ENCODE peak calls at places on chromosome 20, in six cellular contexts. C is HCEC 1CT, Y is left ventricle myocardium superior, F is NCI-H2171, E is HEK293T, Z is NCI-H524. H is an unnamed sample.

GRCh38 chr20:54172532-54172855 is 1.3 kb downstream of the CYP24A1 start:
- DNase-seq in C (no peak), Y (no peak), F (no peak), E (no peak), Z (peak), H (no peak)

GRCh38 chr20:35355372-35355771 is 56.4 kb downstream of the UQCC1 start:
- DNase-seq in C (no peak), Y (no peak), F (no peak), E (no peak), Z (no peak), H (no peak)

GRCh38 chr20:62898093-62898964 is 28.0 kb downstream of the DIDO1 start:
- DNase-seq in C (no peak), Y (no peak), F (no peak), E (no peak), Z (no peak), H (no peak)

GRCh38 chr20:32224463-32224862 is 16.8 kb downstream of the POFUT1 start:
- DNase-seq in C (no peak), Y (no peak), F (no peak), E (no peak), Z (no peak), H (no peak)

GRCh38 chr20:38941726-38942389 is 15.6 kb downstream of the FAM83D start:
- DNase-seq in C (no peak), Y (no peak), F (no peak), E (no peak), Z (no peak), H (no peak)

GRCh38 chr20:57266251-57267157 is at the start of gene BMP7:
- DNase-seq in C (no peak), Y (peak), F (no peak), E (peak), Z (no peak), H (peak)

GRCh38 chr20:55067158-55067825 is 591.9 kb downstream of the DOK5 start:
- DNase-seq in C (no peak), Y (no peak), F (no peak), E (no peak), Z (no peak), H (no peak)

GRCh38 chr20:38180781-38181180 is 15.7 kb upstream of the TGM2 start:
- DNase-seq in C (no peak), Y (no peak), F (no peak), E (no peak), Z (no peak), H (no peak)

GRCh38 chr20:11112837-11113236 is 439.0 kb upstream of the JAG1 start:
- DNase-seq in C (no peak), Y (no peak), F (no peak), E (no peak), Z (no peak), H (no peak)

GRCh38 chr20:32167552-32167951 is 40.0 kb downstream of the PLAGL2 start:
- DNase-seq in C (no peak), Y (no peak), F (no peak), E (no peak), Z (no peak), H (no peak)

GRCh38 chr20:43590036-43590391 is 723 bp upstream of the IFT52 start:
- DNase-seq in C (no peak), Y (no peak), F (no peak), E (peak), Z (no peak), H (no peak)